ENCODE peak calls at places on chromosome 6, in six cellular contexts. U is body of pancreas, Q is prostate gland, D is ovary, M is HepG2, X is Peyer's patch. J is an unnamed sample.

GRCh38 chr6:72646604-72647485 is 25.0 kb downstream of the KCNQ5 start:
- DNase-seq in U (no peak), Q (no peak), D (no peak), M (no peak), X (no peak), J (no peak)

GRCh38 chr6:6033858-6034257 is 27.1 kb upstream of the NRN1 start:
- DNase-seq in U (no peak), Q (no peak), D (no peak), M (no peak), X (no peak), J (no peak)

GRCh38 chr6:17081860-17082508 is 19.9 kb upstream of the STMND1 start:
- DNase-seq in U (no peak), Q (no peak), D (no peak), M (no peak), X (no peak), J (no peak)

GRCh38 chr6:47379328-47379727 is 69.6 kb upstream of the TNFRSF21 start:
- DNase-seq in U (no peak), Q (no peak), D (no peak), M (no peak), X (no peak), J (no peak)

GRCh38 chr6:48243071-48243470 is 132.1 kb upstream of the PTCHD4 start:
- DNase-seq in U (no peak), Q (no peak), D (no peak), M (no peak), X (no peak), J (no peak)

GRCh38 chr6:44133003-44133931 is 5.9 kb downstream of the TMEM63B start:
- DNase-seq in U (peak; percentile 43), Q (peak; percentile 52), D (no peak), M (peak; percentile 68), X (peak; percentile 55), J (peak; percentile 38)

GRCh38 chr6:94751641-94752329 is 825.5 kb upstream of the MANEA start:
- DNase-seq in U (no peak), Q (no peak), D (no peak), M (no peak), X (no peak), J (no peak)

GRCh38 chr6:149440735-149441662 is 40.9 kb downstream of the SUMO4 start:
- DNase-seq in U (no peak), Q (no peak), D (no peak), M (peak; percentile 40), X (no peak), J (no peak)

GRCh38 chr6:13863699-13864155 is 49.4 kb upstream of the MCUR1 start:
- DNase-seq in U (no peak), Q (no peak), D (no peak), M (peak; percentile 25), X (peak; percentile 59), J (no peak)

GRCh38 chr6:158303210-158303731 is 9.0 kb upstream of the TULP4 start:
- DNase-seq in U (no peak), Q (peak; percentile 12), D (no peak), M (peak; percentile 84), X (peak; percentile 59), J (no peak)

GRCh38 chr6:22300287-22300998 is 3.6 kb upstream of the PRL start:
- DNase-seq in U (no peak), Q (no peak), D (no peak), M (no peak), X (no peak), J (no peak)

GRCh38 chr6:25041676-25042598 is 106.2 kb upstream of the RIPOR2 start:
- DNase-seq in U (no peak), Q (no peak), D (no peak), M (no peak), X (peak; percentile 79), J (no peak)

GRCh38 chr6:110877154-110877564 is 2.6 kb downstream of the AMD1 start:
- DNase-seq in U (no peak), Q (no peak), D (no peak), M (peak; percentile 72), X (no peak), J (no peak)

GRCh38 chr6:105445461-105445860 is 42.6 kb upstream of the PREP start:
- DNase-seq in U (no peak), Q (no peak), D (no peak), M (no peak), X (no peak), J (no peak)

GRCh38 chr6:8789878-8790277 is 354.5 kb upstream of the SLC35B3 start:
- DNase-seq in U (no peak), Q (no peak), D (no peak), M (no peak), X (no peak), J (no peak)
- H3K9me3 ChIP-seq in U (no peaks in the 10 kb centered on the region), Q (no peaks in the 10 kb centered on the region), D (no peaks in the 10 kb centered on the region), M (no peaks in the 10 kb centered on the region), X (no peaks in the 10 kb centered on the region), J (no peaks in the 10 kb centered on the region)

DNA sequence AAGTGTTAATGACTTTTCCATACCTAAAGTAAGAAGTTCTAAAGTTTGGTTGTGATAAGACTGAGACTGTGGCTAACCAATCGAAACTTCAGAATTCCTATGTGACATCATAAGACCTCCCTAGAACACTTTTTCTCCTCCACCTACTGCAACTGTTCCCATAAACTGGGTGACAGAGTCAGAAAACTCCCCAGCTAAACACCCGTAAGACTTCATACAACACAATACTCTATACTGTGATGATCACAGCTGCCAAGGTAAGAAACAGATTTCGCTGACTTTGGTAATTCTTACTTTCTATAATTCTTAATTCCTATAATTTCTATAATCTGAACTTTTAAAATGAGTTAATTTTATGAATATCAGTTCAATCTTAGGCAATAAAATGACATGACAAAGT is at the start of gene PLN:
- DNase-seq in U (no peak), Q (no peak), D (no peak), M (no peak), X (no peak), J (no peak)
- TF ChIP-seq POLR2A in U (no peak), Q (no peak), D (no peak), M (no peak), X (no peak), J (peak; percentile 63)

GRCh38 chr6:4820704-4821276 is 44.6 kb downstream of the CDYL start:
- DNase-seq in U (no peak), Q (no peak), D (no peak), M (no peak), X (no peak), J (no peak)
- H3K9me3 ChIP-seq in U (no peaks in the 10 kb centered on the region), Q (no peaks in the 10 kb centered on the region), D (no peaks in the 10 kb centered on the region), M (no peaks in the 10 kb centered on the region), X (no peaks in the 10 kb centered on the region), J (no peaks in the 10 kb centered on the region)

DNA sequence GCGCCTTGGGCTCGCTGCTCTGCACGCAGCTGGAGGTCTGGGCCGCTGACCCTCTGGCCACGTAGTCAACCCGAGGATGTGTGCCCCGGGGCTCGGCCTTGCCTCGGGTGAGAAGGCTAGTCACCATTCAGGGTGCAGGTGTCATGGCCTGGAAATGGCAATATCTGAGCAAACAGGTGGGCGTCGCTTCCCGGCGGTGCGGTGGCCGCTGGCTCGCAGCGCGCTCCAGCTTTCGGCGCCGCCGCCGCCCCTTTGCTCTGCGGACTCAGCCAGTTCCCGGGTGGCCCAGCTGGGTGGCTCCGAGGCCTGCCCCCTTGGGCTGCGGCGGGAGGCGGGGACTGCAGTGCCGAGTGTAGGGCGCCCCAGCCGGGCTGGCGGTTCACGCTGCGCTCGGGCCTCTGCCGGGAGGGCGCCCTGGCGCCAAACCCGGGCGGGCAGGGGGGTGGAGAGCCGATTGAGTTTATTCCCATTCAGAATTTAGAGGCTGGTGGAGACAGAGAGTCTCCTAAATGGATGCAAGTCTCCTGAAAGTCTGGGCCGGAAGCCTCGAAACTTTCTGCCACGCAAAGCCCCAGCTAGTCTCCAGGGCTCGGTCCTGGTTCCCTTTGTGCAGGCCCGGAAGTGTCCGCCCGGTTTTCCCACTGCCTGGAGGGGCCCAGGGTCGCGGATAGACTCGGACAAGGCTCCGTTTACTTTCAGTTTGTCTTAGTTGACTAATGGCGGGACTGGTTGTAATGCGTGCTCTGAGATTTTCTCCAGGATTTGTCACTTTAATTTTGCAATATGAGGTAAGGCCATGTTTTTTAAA is 11.3 kb upstream of the TFAP2A start:
- DNase-seq in U (no peak), Q (no peak), D (peak; percentile 41), M (peak; percentile 29), X (no peak), J (no peak)
- TF ChIP-seq POLR2A in U (no peak), Q (peak; percentile 15), D (no peak), M (no peak), X (no peak), J (no peak)

GRCh38 chr6:352474-352873 is 39.1 kb upstream of the IRF4 start:
- DNase-seq in U (no peak), Q (no peak), D (peak; percentile 30), M (no peak), X (no peak), J (no peak)

GRCh38 chr6:351011-351866 is 40.3 kb upstream of the IRF4 start:
- DNase-seq in U (no peak), Q (no peak), D (peak; percentile 62), M (no peak), X (no peak), J (no peak)

GRCh38 chr6:353642-354614 is 37.6 kb upstream of the IRF4 start:
- DNase-seq in U (no peak), Q (no peak), D (peak; percentile 33), M (no peak), X (no peak), J (no peak)

GRCh38 chr6:351867-352289 is 39.7 kb upstream of the IRF4 start:
- DNase-seq in U (no peak), Q (no peak), D (peak; percentile 32), M (no peak), X (no peak), J (no peak)

GRCh38 chr6:352896-353470 is 38.6 kb upstream of the IRF4 start:
- DNase-seq in U (no peak), Q (no peak), D (peak; percentile 14), M (no peak), X (no peak), J (no peak)
- H3K9me3 ChIP-seq in U (no peaks in the 10 kb centered on the region), Q (no peaks in the 10 kb centered on the region), D (no peaks in the 10 kb centered on the region), M (no peaks in the 10 kb centered on the region), X (no peaks in the 10 kb centered on the region), J (no peaks in the 10 kb centered on the region)

GRCh38 chr6:79538481-79538971 is 1.3 kb upstream of the LCA5 start:
- DNase-seq in U (no peak), Q (no peak), D (no peak), M (no peak), X (no peak), J (no peak)

GRCh38 chr6:79536615-79536968 is 638 bp downstream of the LCA5 start:
- DNase-seq in U (peak; percentile 25), Q (peak; percentile 46), D (peak; percentile 65), M (no peak), X (peak; percentile 53), J (peak; percentile 50)

DNA sequence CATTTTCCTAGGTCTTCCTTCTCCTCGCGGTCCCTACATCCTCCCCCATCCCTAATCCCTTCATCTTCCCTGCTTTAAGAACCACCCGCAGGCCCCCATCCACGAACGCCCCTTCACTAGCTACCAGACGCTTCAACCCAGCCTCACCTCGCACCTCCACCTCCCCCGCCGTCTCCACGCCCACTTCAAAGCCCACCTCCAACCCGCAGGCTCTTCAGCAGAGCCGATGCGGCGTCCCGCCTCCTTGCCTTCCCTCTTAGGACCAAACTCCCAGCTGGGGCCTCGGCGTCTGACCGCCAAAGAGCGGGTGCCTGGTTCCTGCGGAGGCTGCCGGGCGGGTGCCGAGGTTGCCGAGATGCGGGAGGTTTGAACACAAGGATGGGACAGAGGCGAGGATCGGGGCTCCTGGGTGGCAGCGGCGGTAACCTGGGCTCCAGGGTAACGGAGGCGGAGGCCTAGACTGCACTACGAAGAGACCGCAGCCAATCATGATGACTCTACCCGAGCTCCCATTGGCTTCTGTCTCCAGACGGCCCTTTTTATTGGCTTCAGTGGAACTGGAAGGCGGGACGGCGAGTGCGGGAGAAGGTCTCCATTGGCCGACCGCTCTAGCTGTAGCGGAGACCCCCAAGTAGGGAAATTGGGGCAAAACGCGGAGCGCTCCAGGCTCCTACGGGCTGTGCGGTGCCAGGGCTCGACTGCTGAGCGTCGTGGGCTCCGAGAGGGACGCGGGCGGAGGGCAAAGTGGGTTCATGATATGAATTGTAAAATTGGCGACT is at the start of gene LCA5:
- DNase-seq in U (peak; percentile 96), Q (peak; percentile 97), D (peak; percentile 93), M (peak; percentile 97), X (peak; percentile 93), J (peak; percentile 95)
- TF ChIP-seq POLR2A in U (peak; percentile 70), Q (peak; percentile 83), D (peak; percentile 56), M (peak; percentile 78), X (no peak), J (peak; percentile 70)

J was measured in uterus.